ENCODE peak calls at places on chromosomes 7 and 10, in nine cellular contexts. A, X, S, V, Z, G, M, Q and T are unnamed samples.

GRCh38 chr10:126235091-126235978 is 152.9 kb downstream of the ADAM12 start:
- DNase-seq in A (no peak), X (no peak), S (no peak), V (no peak), Z (no peak), G (no peak), M (no peak), Q (no peak), T (no peak)

GRCh38 chr7:142927085-142927745 is 6.3 kb downstream of the TRPV5 start:
- DNase-seq in A (no peak), X (no peak), S (no peak), V (no peak), Z (no peak), G (no peak), M (no peak), Q (no peak), T (peak; percentile 68)

GRCh38 chr10:16182688-16183087 is 254.1 kb upstream of the PTER start:
- DNase-seq in A (no peak), X (no peak), S (no peak), V (no peak), Z (no peak), G (no peak), M (no peak), Q (no peak), T (no peak)

GRCh38 chr7:47484923-47485639 is 96.8 kb downstream of the TNS3 start:
- DNase-seq in A (peak; percentile 78), X (no peak), S (no peak), V (no peak), Z (no peak), G (no peak), M (no peak), Q (no peak), T (no peak)

GRCh38 chr7:27686315-27686714 is 23.6 kb upstream of the HIBADH start:
- DNase-seq in A (no peak), X (no peak), S (peak; percentile 38), V (no peak), Z (no peak), G (no peak), M (no peak), Q (no peak), T (no peak)

GRCh38 chr10:79356104-79356503 is 8.8 kb downstream of the PPIF start:
- DNase-seq in A (no peak), X (no peak), S (no peak), V (no peak), Z (no peak), G (no peak), M (no peak), Q (no peak), T (peak; percentile 70)

GRCh38 chr7:23470290-23471089 is at the start of gene IGF2BP3:
- DNase-seq in A (no peak), X (no peak), S (peak; percentile 95), V (no peak), Z (no peak), G (no peak), M (peak; percentile 95), Q (no peak), T (no peak)

GRCh38 chr7:98420966-98421612 is 20.2 kb upstream of the BAIAP2L1 start:
- DNase-seq in A (no peak), X (peak; percentile 66), S (no peak), V (no peak), Z (peak; percentile 29), G (peak; percentile 91), M (peak; percentile 89), Q (peak; percentile 84), T (no peak)

GRCh38 chr7:47379629-47380324 is 202.1 kb downstream of the TNS3 start:
- DNase-seq in A (peak; percentile 69), X (no peak), S (peak; percentile 44), V (peak; percentile 37), Z (no peak), G (peak; percentile 92), M (peak; percentile 60), Q (peak; percentile 77), T (no peak)

GRCh38 chr7:43763183-43763582 is 4.7 kb downstream of the BLVRA start:
- DNase-seq in A (no peak), X (no peak), S (no peak), V (no peak), Z (no peak), G (no peak), M (no peak), Q (no peak), T (no peak)
- TF ChIP-seq CTCF in A (no peak), X (no peak), S (no peak), V (no peak), Z (no peak), G (no peak), M (no peak), Q (no peak), T (no peak)

GRCh38 chr10:34814228-34815173 is 595 bp downstream of the PARD3 start:
- DNase-seq in A (peak; percentile 69), X (no peak), S (no peak), V (peak; percentile 47), Z (no peak), G (peak; percentile 46), M (peak; percentile 35), Q (no peak), T (no peak)
- TF ChIP-seq CTCF in A (no peak), X (no peak), S (no peak), V (no peak), Z (no peak), G (no peak), M (no peak), Q (no peak), T (no peak)

GRCh38 chr7:151630349-151630748 is 110.7 kb upstream of the RHEB start:
- DNase-seq in A (no peak), X (no peak), S (no peak), V (no peak), Z (no peak), G (no peak), M (no peak), Q (no peak), T (no peak)

GRCh38 chr7:151631149-151631967 is 111.7 kb upstream of the RHEB start:
- DNase-seq in A (no peak), X (no peak), S (peak; percentile 36), V (peak; percentile 30), Z (no peak), G (peak; percentile 34), M (peak; percentile 54), Q (no peak), T (no peak)

GRCh38 chr7:151633516-151633812 is 113.8 kb upstream of the RHEB start:
- DNase-seq in A (no peak), X (no peak), S (no peak), V (no peak), Z (no peak), G (no peak), M (no peak), Q (no peak), T (no peak)

GRCh38 chr7:151632750-151633515 is 113.2 kb upstream of the RHEB start:
- DNase-seq in A (peak; percentile 72), X (peak; percentile 42), S (peak; percentile 52), V (peak; percentile 39), Z (no peak), G (peak; percentile 61), M (peak; percentile 29), Q (peak; percentile 81), T (peak; percentile 82)

GRCh38 chr7:151631968-151632749 is 112.5 kb upstream of the RHEB start:
- DNase-seq in A (peak; percentile 88), X (peak; percentile 91), S (peak; percentile 51), V (peak; percentile 71), Z (peak; percentile 35), G (peak; percentile 89), M (peak; percentile 74), Q (peak; percentile 92), T (peak; percentile 86)
- TF ChIP-seq CTCF in A (no peak), X (no peak), S (peak; percentile 14), V (peak; percentile 57), Z (no peak), G (peak; percentile 14), M (no peak), Q (no peak), T (peak; percentile 55)

GRCh38 chr10:84424731-84425165 is 96.4 kb downstream of the CCSER2 start:
- DNase-seq in A (peak; percentile 92), X (peak; percentile 23), S (peak; percentile 95), V (peak; percentile 91), Z (no peak), G (peak; percentile 90), M (peak; percentile 94), Q (peak; percentile 80), T (no peak)

GRCh38 chr10:84427903-84428650 is 99.7 kb downstream of the CCSER2 start:
- DNase-seq in A (no peak), X (no peak), S (no peak), V (no peak), Z (no peak), G (peak; percentile 34), M (no peak), Q (no peak), T (no peak)

GRCh38 chr10:84428711-84429110 is 100.3 kb downstream of the CCSER2 start:
- DNase-seq in A (no peak), X (no peak), S (no peak), V (no peak), Z (no peak), G (no peak), M (no peak), Q (no peak), T (no peak)

DNA sequence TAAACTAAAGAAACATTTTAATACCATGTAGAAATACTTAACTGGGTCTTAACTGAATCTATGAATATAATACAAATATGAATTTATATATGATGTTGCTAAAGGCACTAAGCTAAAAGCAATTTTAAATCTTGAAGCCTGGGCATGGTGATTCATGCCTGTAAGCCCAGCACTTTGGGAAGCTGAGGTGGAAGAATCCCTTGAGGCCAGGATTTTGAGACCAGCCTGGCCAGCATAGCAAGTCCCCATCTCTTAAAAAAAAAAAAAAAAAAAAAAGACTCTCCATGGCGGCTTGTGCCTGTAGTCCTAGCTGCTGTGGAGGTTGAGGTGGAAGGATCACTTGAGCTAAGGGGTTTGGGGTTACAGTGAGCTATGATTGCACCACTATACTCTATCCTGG is 95.3 kb downstream of the CCSER2 start:
- DNase-seq in A (no peak), X (no peak), S (no peak), V (no peak), Z (no peak), G (no peak), M (peak; percentile 58), Q (no peak), T (no peak)
- TF ChIP-seq CTCF in A (no peak), X (no peak), S (no peak), V (no peak), Z (no peak), G (no peak), M (no peak), Q (no peak), T (no peak)